ENCODE peak calls at places on chromosome 18, in eight cellular contexts. K is mesendoderm, Y is fibroblast of pulmonary artery, J is occipital lobe, O is NCI-H226, C is NCI-H1105, Q is left ventricle myocardium inferior, E is HFFc6. M is an unnamed sample.

GRCh38 chr18:35123811-35124210 is 82.6 kb downstream of the MAPRE2 start:
- DNase-seq in K (no peak), Y (no peak), J (no peak), O (no peak), C (no peak), Q (no peak), E (no peak), M (no peak)

GRCh38 chr18:58315739-58316215 is 271.8 kb downstream of the NEDD4L start:
- DNase-seq in K (no peak), Y (no peak), J (no peak), O (no peak), C (no peak), Q (peak; percentile 36), E (no peak), M (no peak)

GRCh38 chr18:33404244-33404873 is 36.2 kb downstream of the CCDC178 start:
- DNase-seq in K (no peak), Y (peak; percentile 3), J (no peak), O (no peak), C (no peak), Q (no peak), E (no peak), M (no peak)

GRCh38 chr18:50649821-50650220 is 89.9 kb downstream of the MAPK4 start:
- DNase-seq in K (no peak), Y (peak; percentile 45), J (peak; percentile 51), O (peak; percentile 75), C (no peak), Q (peak; percentile 78), E (no peak), M (peak; percentile 31)

GRCh38 chr18:2850816-2851215 is 4.0 kb downstream of the EMILIN2 start:
- DNase-seq in K (no peak), Y (no peak), J (no peak), O (no peak), C (no peak), Q (no peak), E (no peak), M (no peak)

GRCh38 chr18:47561316-47561715 is 309.9 kb upstream of the SKOR2 start:
- DNase-seq in K (peak; percentile 38), Y (no peak), J (no peak), O (no peak), C (no peak), Q (no peak), E (no peak), M (no peak)

GRCh38 chr18:32167980-32168379 is 21.9 kb upstream of the MEP1B start:
- DNase-seq in K (no peak), Y (no peak), J (no peak), O (peak; percentile 16), C (no peak), Q (no peak), E (no peak), M (no peak)

GRCh38 chr18:79879566-79879965 is 71.9 kb downstream of the SLC66A2 start:
- DNase-seq in K (no peak), Y (no peak), J (no peak), O (no peak), C (no peak), Q (no peak), E (no peak), M (no peak)

GRCh38 chr18:49813321-49814146 is at the start of gene ACAA2:
- DNase-seq in K (peak; percentile 88), Y (peak; percentile 91), J (peak; percentile 83), O (peak; percentile 50), C (peak; percentile 86), Q (peak; percentile 90), E (peak; percentile 76), M (peak; percentile 78)

GRCh38 chr18:24176727-24177416 is 38.0 kb downstream of the CABYR start:
- DNase-seq in K (peak; percentile 82), Y (peak; percentile 63), J (peak; percentile 28), O (peak; percentile 16), C (peak; percentile 21), Q (peak; percentile 42), E (peak; percentile 25), M (peak; percentile 53)

GRCh38 chr18:55588001-55588875 is at the start of gene TCF4:
- DNase-seq in K (peak; percentile 90), Y (peak; percentile 76), J (peak; percentile 41), O (no peak), C (peak; percentile 70), Q (peak; percentile 69), E (no peak), M (peak; percentile 32)

GRCh38 chr18:68566991-68567390 is 147.9 kb downstream of the TMX3 start:
- DNase-seq in K (no peak), Y (no peak), J (no peak), O (no peak), C (no peak), Q (no peak), E (no peak), M (no peak)

GRCh38 chr18:33751613-33752221 is 173.7 kb downstream of the ASXL3 start:
- DNase-seq in K (peak; percentile 38), Y (peak; percentile 43), J (no peak), O (no peak), C (peak; percentile 60), Q (no peak), E (no peak), M (no peak)

GRCh38 chr18:371616-371998 is 103.8 kb upstream of the THOC1 start:
- DNase-seq in K (peak; percentile 34), Y (no peak), J (no peak), O (no peak), C (no peak), Q (no peak), E (no peak), M (no peak)